ENCODE peak calls at places on chromosomes 1 and 21, in nine cellular contexts. R is coronary artery; H is heart right ventricle; N is upper lobe of right lung; I is transverse colon; D is HCT116; Q is A549; G is stomach; O is CD8-positive, alpha-beta T cell. M is an unnamed sample.

GRCh38 chr1:217274927-217275616 is 355.8 kb downstream of the GPATCH2 start:
- DNase-seq in R (no peak), H (no peak), N (no peak), I (no peak), D (no peak), Q (no peak), G (no peak), O (no peak), M (peak)

GRCh38 chr1:156601122-156601830 is at the start of gene GPATCH4:
- DNase-seq in R (peak), H (peak), N (peak), I (peak), D (peak), Q (peak), G (peak), O (peak), M (peak)

GRCh38 chr1:47309427-47309826 is 4.5 kb downstream of the STIL start:
- DNase-seq in R (no peak), H (no peak), N (no peak), I (no peak), D (no peak), Q (no peak), G (no peak), O (no peak), M (no peak)

GRCh38 chr21:35644523-35644922 is 415.8 kb downstream of the SETD4 start:
- DNase-seq in R (no peak), H (no peak), N (no peak), I (no peak), D (no peak), Q (no peak), G (no peak), O (no peak), M (no peak)

GRCh38 chr1:15919316-15919715 is 56.6 kb downstream of the ZBTB17 start:
- DNase-seq in R (no peak), H (no peak), N (no peak), I (no peak), D (no peak), Q (no peak), G (no peak), O (peak), M (peak)

GRCh38 chr1:84541679-84542078 is 32.6 kb downstream of the CTBS start:
- DNase-seq in R (no peak), H (no peak), N (no peak), I (no peak), D (peak), Q (peak), G (no peak), O (no peak), M (no peak)

GRCh38 chr1:152251391-152251790 is 27.4 kb upstream of the HRNR start:
- DNase-seq in R (no peak), H (no peak), N (no peak), I (no peak), D (no peak), Q (no peak), G (no peak), O (no peak), M (no peak)

GRCh38 chr1:165762725-165763124 is 5.9 kb downstream of the TMCO1 start:
- DNase-seq in R (no peak), H (no peak), N (no peak), I (no peak), D (no peak), Q (no peak), G (no peak), O (no peak), M (no peak)

GRCh38 chr1:3473381-3473844 is 18.9 kb downstream of the ARHGEF16 start:
- DNase-seq in R (no peak), H (no peak), N (no peak), I (no peak), D (no peak), Q (no peak), G (no peak), O (no peak), M (no peak)
- H3K4me3 ChIP-seq in R (no peak), H (no peak), N (no peak), I (no peak), D (no peak), Q (no peak), G (no peak), O (no peak), M (no peak)

GRCh38 chr1:235074335-235075120 is 54.1 kb downstream of the TOMM20 start:
- DNase-seq in R (no peak), H (peak), N (no peak), I (peak), D (no peak), Q (peak), G (peak), O (peak), M (no peak)

GRCh38 chr1:235077163-235077540 is 51.5 kb downstream of the TOMM20 start:
- DNase-seq in R (no peak), H (no peak), N (peak), I (no peak), D (no peak), Q (no peak), G (no peak), O (no peak), M (no peak)

GRCh38 chr1:235076504-235077162 is 52.0 kb downstream of the TOMM20 start:
- DNase-seq in R (no peak), H (no peak), N (no peak), I (no peak), D (no peak), Q (no peak), G (no peak), O (no peak), M (no peak)

GRCh38 chr1:235075121-235075954 is 53.3 kb downstream of the TOMM20 start:
- DNase-seq in R (peak), H (peak), N (peak), I (peak), D (no peak), Q (peak), G (peak), O (peak), M (peak)

DNA sequence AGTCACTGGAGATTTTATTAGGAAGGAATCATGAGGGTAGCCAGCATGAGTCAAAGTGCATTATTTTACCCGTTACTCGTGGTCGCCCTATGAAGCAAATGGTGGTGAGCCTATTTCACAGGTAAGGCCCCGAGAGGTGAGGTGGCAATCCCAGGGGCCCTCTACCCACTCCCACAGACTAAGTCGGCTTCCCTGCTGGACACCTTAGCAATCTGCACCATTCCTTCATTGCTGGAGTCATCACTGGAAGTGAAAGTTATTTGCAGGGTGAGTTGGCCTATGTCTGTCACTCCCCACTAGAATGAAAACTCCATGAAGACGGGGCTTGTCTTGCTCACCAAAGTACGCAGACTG is 52.7 kb downstream of the TOMM20 start:
- DNase-seq in R (no peak), H (no peak), N (no peak), I (no peak), D (no peak), Q (no peak), G (no peak), O (no peak), M (no peak)
- TF ChIP-seq CTCF in R (no peak), H (no peak), N (no peak), I (no peak), D (no peak), Q (no peak), G (no peak), O (no peak), M (peak)

DNA sequence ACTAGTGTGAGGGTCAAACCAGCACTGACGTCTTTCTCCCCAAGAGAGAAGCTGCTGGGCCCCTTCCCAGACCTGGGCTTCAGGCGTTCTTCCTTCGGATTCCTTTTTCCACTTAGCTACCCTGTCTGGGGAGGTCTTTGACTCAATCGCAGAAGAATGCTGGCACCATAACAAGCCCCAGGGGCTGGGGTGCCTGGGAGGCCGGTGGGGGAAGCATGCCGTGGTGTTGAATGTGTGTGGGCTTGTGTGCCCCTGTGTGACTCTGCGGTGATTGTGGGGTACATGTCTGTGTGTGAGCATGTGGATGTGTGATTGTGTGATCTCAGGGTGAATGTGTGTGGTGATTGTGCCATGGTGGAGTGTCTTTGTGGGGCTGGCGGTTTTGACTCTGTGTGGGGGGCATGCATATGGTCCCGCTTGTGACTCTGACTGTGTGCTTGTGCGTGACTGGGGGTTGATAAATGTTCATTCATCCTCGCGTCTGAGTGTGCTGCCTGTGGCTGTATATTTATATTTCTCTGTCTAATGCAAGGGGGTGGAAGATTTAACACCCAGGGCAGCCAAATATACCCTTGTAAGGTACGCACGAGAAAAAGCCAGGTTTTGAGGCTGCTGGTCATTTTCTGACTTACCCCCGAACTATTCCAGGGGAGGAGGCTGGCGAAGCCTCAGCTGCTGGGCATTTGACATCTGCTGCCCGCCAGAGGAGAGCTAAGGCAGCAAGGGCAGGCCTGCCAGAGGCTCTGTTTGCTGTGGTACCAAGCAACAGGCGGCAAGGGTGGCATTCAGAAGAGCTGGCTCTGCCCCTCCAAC is 1.1 kb upstream of the SYNC start:
- DNase-seq in R (peak), H (peak), N (peak), I (no peak), D (no peak), Q (peak), G (no peak), O (no peak), M (peak)
- H3K4me3 ChIP-seq in R (peak), H (no peak), N (peak), I (peak), D (peak), Q (peak), G (peak), O (no peak), M (peak)

GRCh38 chr21:37535130-37535529 is 168.6 kb downstream of the DYRK1A start:
- DNase-seq in R (no peak), H (no peak), N (no peak), I (no peak), D (no peak), Q (no peak), G (no peak), O (no peak), M (no peak)

GRCh38 chr21:37531402-37532042 is 164.9 kb downstream of the DYRK1A start:
- DNase-seq in R (peak), H (peak), N (peak), I (peak), D (no peak), Q (no peak), G (peak), O (no peak), M (no peak)

GRCh38 chr21:37530901-37531351 is 164.4 kb downstream of the DYRK1A start:
- DNase-seq in R (no peak), H (no peak), N (no peak), I (no peak), D (no peak), Q (no peak), G (no peak), O (no peak), M (no peak)

GRCh38 chr21:37534431-37534830 is 167.9 kb downstream of the DYRK1A start:
- DNase-seq in R (no peak), H (no peak), N (no peak), I (no peak), D (no peak), Q (no peak), G (no peak), O (no peak), M (no peak)

DNA sequence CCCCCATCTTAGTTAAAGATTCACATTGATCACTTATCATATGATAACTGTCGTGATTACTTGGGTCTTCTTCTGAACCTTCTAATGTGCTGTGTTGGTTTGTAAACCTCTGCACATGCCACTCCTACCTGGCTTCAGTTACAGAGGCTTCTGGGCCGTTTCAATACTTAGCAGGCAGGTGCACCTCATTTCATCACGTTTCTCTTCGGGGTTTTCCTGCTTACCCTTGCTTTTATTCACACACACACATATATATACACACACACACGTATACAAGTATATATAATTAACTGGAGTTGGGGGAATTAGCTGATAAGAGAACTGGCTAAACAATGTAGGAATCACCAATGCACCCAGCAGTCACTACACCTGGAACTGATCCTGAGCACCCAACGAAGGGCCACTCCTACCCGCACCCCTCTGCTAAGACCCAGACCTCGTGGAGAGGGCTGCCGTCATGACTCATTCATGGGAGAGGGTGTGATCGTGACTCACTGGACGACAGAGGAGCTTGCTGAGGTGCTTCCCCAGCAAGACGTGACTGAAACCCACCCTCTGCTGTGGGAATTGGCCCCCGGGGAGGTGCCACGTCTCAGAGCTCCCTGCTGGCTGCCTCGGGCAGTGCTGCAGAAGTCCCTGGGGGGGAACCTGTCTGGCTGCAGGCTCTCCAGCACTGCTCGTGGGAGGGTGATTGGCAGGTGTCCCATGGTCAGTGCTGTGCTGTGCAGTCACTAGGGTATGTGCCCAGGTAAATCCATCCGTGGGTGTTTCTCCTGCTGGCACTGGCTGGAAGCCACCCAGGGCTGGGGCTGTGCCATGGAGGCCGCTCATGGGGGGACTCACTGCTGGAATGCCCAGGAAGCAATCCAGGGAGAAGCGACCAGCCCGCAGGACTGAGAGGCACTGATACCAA is 166.6 kb downstream of the DYRK1A start:
- DNase-seq in R (no peak), H (no peak), N (no peak), I (no peak), D (peak), Q (peak), G (peak), O (no peak), M (peak)
- TF ChIP-seq CTCF in R (no peak), H (no peak), N (no peak), I (no peak), D (peak), Q (no peak), G (peak), O (no peak), M (peak)

DNA sequence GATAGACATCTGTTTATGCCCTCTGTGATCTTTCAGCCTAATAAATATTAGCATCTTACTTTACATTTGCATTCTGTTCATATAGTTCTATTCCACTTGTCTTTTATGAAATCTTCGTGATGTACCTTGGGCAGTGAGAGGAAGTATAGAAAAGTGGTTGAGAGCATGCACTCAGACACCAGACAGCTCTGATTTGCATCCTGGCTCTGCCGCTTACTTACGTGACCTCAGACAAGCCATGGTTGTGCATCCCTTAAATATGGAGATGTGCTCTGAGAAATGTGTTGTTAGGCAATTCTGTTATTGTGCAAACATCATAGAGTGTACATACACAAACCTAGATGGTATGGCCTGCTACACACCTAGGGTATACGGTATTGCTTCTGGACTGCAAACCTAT is 22.9 kb downstream of the OVGP1 start:
- DNase-seq in R (no peak), H (no peak), N (no peak), I (no peak), D (no peak), Q (no peak), G (no peak), O (no peak), M (no peak)
- H3K4me3 ChIP-seq in R (no peak), H (no peak), N (no peak), I (no peak), D (no peak), Q (no peak), G (no peak), O (no peak), M (no peak)

DNA sequence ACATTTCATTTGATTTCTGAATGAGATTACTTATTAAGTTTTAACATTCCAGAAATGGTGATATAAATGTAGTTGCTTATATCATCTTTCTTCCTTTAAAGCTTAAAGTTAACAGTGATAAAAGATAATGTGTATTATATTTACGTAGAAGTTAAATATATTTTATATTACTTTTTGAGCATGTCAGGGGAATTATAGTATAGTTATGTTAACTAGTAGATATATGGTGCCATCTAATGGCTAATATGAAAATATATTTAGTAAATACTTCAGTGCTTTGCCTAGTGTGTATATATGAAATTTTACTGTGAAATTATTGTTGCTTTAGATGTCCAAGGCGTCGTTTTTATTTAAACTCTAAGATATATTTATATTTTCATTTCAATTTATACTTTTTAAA is 51.5 kb downstream of the SYT14 start:
- DNase-seq in R (no peak), H (no peak), N (no peak), I (no peak), D (no peak), Q (peak), G (no peak), O (no peak), M (no peak)
- TF ChIP-seq CTCF in R (no peak), H (peak), N (no peak), I (no peak), D (no peak), Q (peak), G (no peak), O (no peak), M (no peak)

GRCh38 chr21:37671381-37671780 is 244.9 kb downstream of the KCNJ6 start:
- DNase-seq in R (no peak), H (no peak), N (no peak), I (no peak), D (no peak), Q (no peak), G (no peak), O (no peak), M (no peak)
- H3K4me3 ChIP-seq in R (no peak), H (no peak), N (no peak), I (no peak), D (no peak), Q (no peak), G (no peak), O (no peak), M (no peak)

M was measured in kidney epithelial cell.